ENCODE peak calls at places on chromosomes 1 and 21, in six cellular contexts. E, K, G, Z, R and O are unnamed samples.

GRCh38 chr21:31908106-31909031 is 35.5 kb downstream of the HUNK start:
- DNase-seq in Z (peak; percentile 40), E (no peak), G (no peak), R (no peak), K (peak; percentile 83), O (no peak)

GRCh38 chr1:89657886-89658285 is 25.0 kb downstream of the LRRC8C start:
- DNase-seq in K (no peak), Z (no peak), R (no peak), E (no peak), G (no peak), O (no peak)

GRCh38 chr1:5910666-5911065 is 81.6 kb downstream of the NPHP4 start:
- DNase-seq in K (no peak), G (no peak), E (no peak), R (no peak), Z (no peak), O (peak; percentile 61)

GRCh38 chr1:187092104-187092503 is 263.4 kb downstream of the PLA2G4A start:
- DNase-seq in Z (no peak), G (no peak), K (no peak), E (no peak), R (no peak), O (no peak)

GRCh38 chr21:45421071-45421845 is 16.3 kb downstream of the COL18A1 start:
- DNase-seq in E (no peak), G (no peak), Z (no peak), R (peak; percentile 69), K (peak; percentile 93), O (peak; percentile 81)

GRCh38 chr1:174266476-174266875 is 107.2 kb downstream of the RABGAP1L start:
- DNase-seq in E (no peak), G (no peak), K (no peak), R (no peak), Z (no peak), O (no peak)

GRCh38 chr1:55481634-55482033 is 266.5 kb upstream of the USP24 start:
- DNase-seq in K (no peak), Z (no peak), G (no peak), R (no peak), E (peak; percentile 13), O (no peak)

GRCh38 chr1:183841950-183842816 is 37.3 kb downstream of the RGL1 start:
- DNase-seq in K (no peak), Z (no peak), E (peak; percentile 95), G (no peak), R (no peak), O (no peak)

GRCh38 chr1:18217398-18218043 is 109.9 kb downstream of the IGSF21 start:
- DNase-seq in R (no peak), G (no peak), K (peak; percentile 9), E (no peak), Z (no peak), O (no peak)
- TF ChIP-seq CTCF in R (peak; percentile 39), G (peak; percentile 57), K (peak; percentile 21), E (peak; percentile 11), Z (no peak), O (peak; percentile 23)

GRCh38 chr1:224497714-224498573 is 63.3 kb upstream of the WDR26 start:
- DNase-seq in R (peak; percentile 63), G (no peak), K (no peak), E (peak; percentile 89), Z (no peak), O (no peak)
- TF ChIP-seq CTCF in R (no peak), G (no peak), K (no peak), E (no peak), Z (no peak), O (peak; percentile 30)

DNA sequence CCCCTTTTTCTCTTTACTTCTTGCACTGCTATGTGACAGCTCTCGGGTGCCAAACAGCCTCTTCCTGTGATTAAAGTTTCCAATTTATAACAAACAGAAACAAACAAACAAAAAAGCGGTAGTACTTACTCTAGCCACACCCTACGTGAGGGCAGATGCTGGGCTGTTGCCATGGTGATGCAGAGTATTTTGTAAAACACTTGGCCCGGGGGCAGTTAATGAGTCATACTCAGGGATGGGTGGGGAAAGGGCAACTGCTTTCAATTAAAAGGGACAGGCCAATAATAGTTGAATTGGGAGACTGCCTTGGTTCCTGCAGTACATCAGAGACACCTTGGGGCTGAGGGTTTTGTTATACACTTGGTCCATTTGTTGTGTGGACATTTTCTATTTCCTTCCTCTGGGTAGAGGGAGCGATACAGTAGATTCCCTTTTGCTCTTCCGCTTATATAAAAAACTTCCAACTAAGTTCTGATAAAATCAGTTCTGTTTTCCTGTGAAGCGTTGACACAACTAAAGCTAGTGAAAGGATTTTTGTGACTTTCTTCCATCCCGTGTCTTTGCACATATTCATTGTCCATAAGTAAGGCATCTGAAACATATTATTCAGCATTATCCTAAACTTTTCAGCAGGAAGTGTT is 36.5 kb upstream of the THEM4 start:
- DNase-seq in Z (peak; percentile 79), G (no peak), K (peak; percentile 92), R (peak; percentile 94), E (peak; percentile 95), O (no peak)
- TF ChIP-seq CTCF in Z (no peak), G (no peak), K (no peak), R (no peak), E (no peak), O (no peak)

GRCh38 chr1:44784094-44785026 is 3.6 kb downstream of the BEST4 start:
- DNase-seq in Z (peak; percentile 35), E (no peak), R (no peak), K (peak; percentile 79), G (peak; percentile 36), O (peak; percentile 88)
- TF ChIP-seq CTCF in Z (no peak), E (peak; percentile 28), R (no peak), K (peak; percentile 8), G (peak; percentile 21), O (peak; percentile 33)

GRCh38 chr1:243474906-243475305 is 219.1 kb downstream of the SDCCAG8 start:
- DNase-seq in K (no peak), G (no peak), E (no peak), R (no peak), Z (no peak), O (no peak)

GRCh38 chr1:243473281-243474210 is 217.7 kb downstream of the SDCCAG8 start:
- DNase-seq in K (no peak), Z (no peak), R (no peak), G (no peak), E (peak; percentile 16), O (no peak)

GRCh38 chr1:243474384-243474851 is 218.6 kb downstream of the SDCCAG8 start:
- DNase-seq in E (no peak), G (no peak), R (no peak), Z (no peak), K (peak; percentile 74), O (no peak)

GRCh38 chr1:243477676-243478075 is 221.8 kb downstream of the SDCCAG8 start:
- DNase-seq in K (no peak), Z (no peak), R (no peak), G (no peak), E (no peak), O (no peak)

DNA sequence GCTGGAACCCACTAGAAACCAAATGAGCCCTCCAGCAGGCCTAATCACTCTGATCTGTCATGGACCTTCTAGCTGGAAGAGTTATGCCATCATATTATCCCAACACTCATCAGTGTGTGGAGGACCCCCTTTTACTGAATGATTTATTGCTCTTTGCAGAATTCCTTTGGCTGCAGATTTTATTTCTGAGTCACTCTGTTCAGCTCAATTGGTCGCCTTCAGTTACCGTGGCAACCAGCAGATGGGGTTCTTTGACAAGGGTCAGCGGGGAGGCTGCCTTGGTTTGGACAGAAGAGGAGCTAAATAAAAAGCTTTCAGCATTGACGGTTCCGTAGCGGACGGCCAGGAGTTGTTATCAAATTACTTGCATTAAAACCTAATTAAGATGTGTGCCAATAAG is 220.1 kb downstream of the SDCCAG8 start:
- DNase-seq in Z (no peak), G (no peak), E (peak; percentile 53), R (no peak), K (no peak), O (no peak)
- TF ChIP-seq CTCF in Z (no peak), G (peak; percentile 24), E (peak; percentile 68), R (no peak), K (no peak), O (peak; percentile 67)

GRCh38 chr1:226223786-226224244 is 351 bp downstream of the MIXL1 start:
- DNase-seq in Z (no peak), K (peak; percentile 81), R (no peak), E (no peak), G (peak; percentile 37), O (no peak)
- TF ChIP-seq CTCF in Z (no peak), K (no peak), R (peak; percentile 16), E (no peak), G (peak; percentile 42), O (peak; percentile 32)